ENCODE peak calls at places on chromosomes 6 and 20, in six cellular contexts. O is T-cell; C is activated naive CD4-positive, alpha-beta T cell treated with anti-CD3 and anti-CD28 coated beads, Interleukin-2, amount 10 ng/mL, durations not matched to agents 7 days and 5 days; J is tibial artery; V is neural crest cell; S is RKO. R is an unnamed sample.

GRCh38 chr6:163828038-163828790 is 413.7 kb downstream of the QKI start:
- DNase-seq in C (no peak), O (no peak), V (no peak), J (peak), S (no peak), R (no peak)

GRCh38 chr6:43211960-43212359 is 17.3 kb downstream of the DNPH1 start:
- DNase-seq in S (no peak), O (no peak), J (no peak), C (no peak), V (no peak), R (no peak)

GRCh38 chr6:17885889-17886576 is 101.4 kb downstream of the KIF13A start:
- DNase-seq in V (no peak), S (no peak), O (no peak), J (no peak), C (no peak), R (no peak)

GRCh38 chr6:141641406-141641805 is 491.3 kb upstream of the GJE1 start:
- DNase-seq in O (no peak), C (no peak), J (no peak), S (no peak), V (no peak), R (no peak)

GRCh38 chr6:72783035-72783434 is 161.2 kb downstream of the KCNQ5 start:
- DNase-seq in V (no peak), J (no peak), S (no peak), O (no peak), C (no peak), R (no peak)

GRCh38 chr6:26323525-26324294 is 41.3 kb upstream of the BTN3A2 start:
- DNase-seq in O (no peak), V (no peak), C (no peak), S (no peak), J (no peak), R (no peak)

GRCh38 chr6:53888931-53889330 is 94.1 kb downstream of the LRRC1 start:
- DNase-seq in C (no peak), J (no peak), V (no peak), S (no peak), O (no peak), R (no peak)

GRCh38 chr20:34703061-34703572 is 1.0 kb upstream of the TP53INP2 start:
- DNase-seq in S (no peak), C (no peak), V (no peak), J (no peak), O (no peak), R (no peak)

GRCh38 chr6:2695464-2696095 is 55.1 kb downstream of the MYLK4 start:
- DNase-seq in V (no peak), J (no peak), S (peak), C (no peak), O (no peak), R (peak)

GRCh38 chr6:158237656-158238055 is 69.5 kb downstream of the GTF2H5 start:
- DNase-seq in O (no peak), J (no peak), V (no peak), C (no peak), S (no peak), R (no peak)

GRCh38 chr20:46604551-46605133 is 46.6 kb downstream of the SLC13A3 start:
- DNase-seq in J (no peak), C (no peak), V (no peak), O (no peak), S (no peak), R (no peak)

GRCh38 chr20:20664795-20665194 is 47.6 kb downstream of the RALGAPA2 start:
- DNase-seq in V (no peak), S (peak), C (peak), O (no peak), J (no peak), R (no peak)

GRCh38 chr6:99066041-99066440 is 118.3 kb upstream of the FBXL4 start:
- DNase-seq in S (no peak), O (no peak), V (no peak), J (no peak), C (no peak), R (no peak)

GRCh38 chr6:25370175-25371036 is 91.2 kb downstream of the CARMIL1 start:
- DNase-seq in V (no peak), O (no peak), J (no peak), S (no peak), C (no peak), R (no peak)